ENCODE peak calls at places on chromosomes 13 and 19, in nine cellular contexts. Y, E, G, S, C, H, Q, B and Z are unnamed samples.

GRCh38 chr19:15374796-15375440 is 4.7 kb downstream of the AKAP8 start:
- DNase-seq in Y (no peak), E (no peak), G (no peak), S (no peak), C (peak), H (no peak), Q (no peak), B (no peak), Z (no peak)

GRCh38 chr13:33090755-33091454 is 74.7 kb downstream of the KL start:
- DNase-seq in Y (no peak), E (no peak), G (no peak), S (no peak), C (no peak), H (no peak), Q (no peak), B (no peak), Z (no peak)

GRCh38 chr19:30207357-30207756 is 164.8 kb upstream of the ZNF536 start:
- DNase-seq in Y (no peak), E (no peak), G (no peak), S (no peak), C (no peak), H (no peak), Q (no peak), B (no peak), Z (no peak)

GRCh38 chr19:45630463-45630862 is 8.7 kb downstream of the EML2 start:
- DNase-seq in Y (peak), E (peak), G (peak), S (peak), C (no peak), H (no peak), Q (no peak), B (peak), Z (no peak)

GRCh38 chr13:75881109-75881775 is 245.1 kb downstream of the LMO7 start:
- DNase-seq in Y (peak), E (no peak), G (no peak), S (no peak), C (no peak), H (no peak), Q (no peak), B (no peak), Z (no peak)

GRCh38 chr19:43781630-43782310 is 997 bp upstream of the KCNN4 start:
- DNase-seq in Y (no peak), E (no peak), G (no peak), S (peak), C (no peak), H (no peak), Q (no peak), B (peak), Z (no peak)

GRCh38 chr13:107210216-107211010 is 642.5 kb upstream of the ARGLU1 start:
- DNase-seq in Y (peak), E (no peak), G (peak), S (peak), C (no peak), H (no peak), Q (no peak), B (no peak), Z (no peak)

GRCh38 chr19:42313096-42313839 is at the start of gene TMEM145:
- DNase-seq in Y (peak), E (no peak), G (peak), S (peak), C (no peak), H (peak), Q (peak), B (peak), Z (no peak)

GRCh38 chr13:100630564-100630963 is 42.0 kb upstream of the GGACT start:
- DNase-seq in Y (no peak), E (no peak), G (no peak), S (no peak), C (no peak), H (peak), Q (no peak), B (no peak), Z (peak)

GRCh38 chr19:1308718-1309117 is 23.0 kb downstream of the EFNA2 start:
- DNase-seq in Y (no peak), E (no peak), G (no peak), S (no peak), C (no peak), H (no peak), Q (no peak), B (no peak), Z (no peak)

GRCh38 chr19:33193864-33194362 is at the start of gene LRP3:
- DNase-seq in Y (peak), E (no peak), G (peak), S (no peak), C (peak), H (peak), Q (peak), B (no peak), Z (peak)

GRCh38 chr13:61383101-61383500 is 32.5 kb downstream of the PCDH20 start:
- DNase-seq in Y (no peak), E (no peak), G (no peak), S (no peak), C (no peak), H (no peak), Q (no peak), B (no peak), Z (no peak)

GRCh38 chr19:10246511-10246910 is 5.5 kb upstream of the MRPL4 start:
- DNase-seq in Y (no peak), E (no peak), G (no peak), S (no peak), C (no peak), H (no peak), Q (no peak), B (no peak), Z (no peak)

GRCh38 chr19:18833849-18834643 is 2.3 kb downstream of the UPF1 start:
- DNase-seq in Y (no peak), E (no peak), G (no peak), S (no peak), C (no peak), H (no peak), Q (no peak), B (peak), Z (no peak)

GRCh38 chr19:21028969-21029268 is 8.5 kb downstream of the ZNF430 start:
- DNase-seq in Y (no peak), E (no peak), G (no peak), S (peak), C (no peak), H (no peak), Q (no peak), B (no peak), Z (no peak)

GRCh38 chr19:16232568-16232967 is 34.9 kb downstream of the AP1M1 start:
- DNase-seq in Y (no peak), E (no peak), G (no peak), S (no peak), C (no peak), H (no peak), Q (no peak), B (peak), Z (no peak)

GRCh38 chr13:51223284-51224270 is 1.4 kb downstream of the FAM124A start:
- DNase-seq in Y (no peak), E (no peak), G (no peak), S (no peak), C (no peak), H (no peak), Q (no peak), B (no peak), Z (peak)

DNA sequence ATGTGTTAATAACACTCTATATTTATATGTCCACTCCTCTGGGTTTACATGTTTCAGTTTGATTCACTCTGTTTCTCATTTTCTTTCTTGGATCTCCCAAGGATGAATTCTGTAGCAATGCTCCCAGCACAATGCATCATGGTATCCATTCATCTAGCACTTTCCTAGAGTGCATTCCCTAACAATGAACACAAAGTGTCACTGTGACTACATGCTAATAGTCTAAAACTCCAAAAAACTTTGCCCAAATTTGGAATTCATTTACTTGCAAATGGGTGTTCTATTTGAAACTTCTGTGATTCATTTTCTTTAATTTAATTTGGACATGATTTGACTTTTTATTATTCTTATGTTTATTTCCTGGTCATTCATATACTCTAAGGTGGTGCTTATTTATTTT is 286.3 kb downstream of the POU4F1 start:
- DNase-seq in Y (no peak), E (peak), G (peak), S (peak), C (no peak), H (no peak), Q (no peak), B (no peak), Z (no peak)
- TF ChIP-seq CTCF in Y (no peak), E (no peak), G (peak), S (peak), C (peak), H (peak), Q (peak), B (no peak), Z (peak)

GRCh38 chr19:56670401-56670960 is 1.1 kb downstream of the ZNF835 start:
- DNase-seq in Y (no peak), E (no peak), G (no peak), S (no peak), C (no peak), H (no peak), Q (no peak), B (no peak), Z (no peak)

GRCh38 chr19:56670961-56671612 is 470 bp downstream of the ZNF835 start:
- DNase-seq in Y (no peak), E (no peak), G (no peak), S (no peak), C (no peak), H (no peak), Q (no peak), B (no peak), Z (peak)

GRCh38 chr19:56668676-56669075 is 2.9 kb downstream of the ZNF835 start:
- DNase-seq in Y (no peak), E (no peak), G (no peak), S (no peak), C (no peak), H (no peak), Q (no peak), B (no peak), Z (no peak)

GRCh38 chr19:56667311-56667870 is 4.2 kb downstream of the ZNF835 start:
- DNase-seq in Y (no peak), E (no peak), G (no peak), S (no peak), C (no peak), H (no peak), Q (no peak), B (no peak), Z (no peak)

GRCh38 chr19:56671613-56671994 is at the start of gene ZNF835:
- DNase-seq in Y (no peak), E (no peak), G (peak), S (peak), C (peak), H (no peak), Q (no peak), B (peak), Z (peak)
- TF ChIP-seq CTCF in Y (no peak), E (no peak), G (no peak), S (no peak), C (peak), H (no peak), Q (no peak), B (peak), Z (peak)

DNA sequence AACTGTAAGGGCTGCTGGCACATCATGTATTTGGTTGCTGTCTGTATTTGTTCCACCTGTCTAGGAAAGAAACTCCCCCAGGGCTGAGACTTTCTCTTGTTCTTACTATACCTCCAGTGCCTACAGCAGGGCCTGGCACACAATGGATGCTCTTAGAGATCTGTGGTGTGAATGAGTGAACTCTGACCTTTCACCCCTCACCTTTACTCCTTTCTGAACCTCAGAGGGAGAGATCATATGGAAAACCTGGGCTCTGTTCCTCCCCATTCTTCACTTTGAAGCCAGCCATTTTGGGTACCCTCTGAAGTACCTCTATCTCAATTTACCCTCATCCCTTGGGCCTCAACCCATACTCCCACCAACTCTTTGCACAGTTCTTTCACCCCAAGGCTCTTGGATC is 3.1 kb downstream of the DYRK1B start:
- DNase-seq in Y (no peak), E (no peak), G (no peak), S (no peak), C (no peak), H (no peak), Q (no peak), B (no peak), Z (no peak)
- TF ChIP-seq CTCF in Y (no peak), E (no peak), G (no peak), S (no peak), C (no peak), H (no peak), Q (no peak), B (no peak), Z (no peak)

DNA sequence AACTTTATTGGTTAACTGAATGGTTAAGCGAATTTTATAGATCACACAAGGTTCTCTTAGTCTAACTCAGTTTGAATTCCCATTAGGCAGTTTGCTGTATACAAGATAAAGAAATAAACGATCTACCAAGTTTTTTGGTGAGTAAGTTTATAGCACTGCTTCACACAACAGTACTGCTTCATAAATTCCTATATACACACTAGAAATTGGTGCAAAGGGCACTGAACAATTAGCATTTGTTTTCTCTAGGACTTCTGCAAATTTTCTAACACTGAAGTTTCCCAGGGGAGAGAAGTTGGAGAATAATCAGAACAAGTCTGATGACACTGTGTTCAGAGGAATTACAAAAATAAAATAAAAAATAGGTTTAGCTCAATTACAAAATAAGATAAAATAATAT is 1138.8 kb upstream of the PCDH9 start:
- DNase-seq in Y (no peak), E (no peak), G (no peak), S (no peak), C (no peak), H (no peak), Q (no peak), B (no peak), Z (no peak)
- TF ChIP-seq CTCF in Y (no peak), E (no peak), G (no peak), S (no peak), C (no peak), H (no peak), Q (no peak), B (no peak), Z (no peak)

GRCh38 chr13:36862002-36862706 is 43.1 kb downstream of the RFXAP start:
- DNase-seq in Y (peak), E (no peak), G (peak), S (no peak), C (no peak), H (no peak), Q (no peak), B (no peak), Z (no peak)

GRCh38 chr13:36859259-36859658 is 40.2 kb downstream of the RFXAP start:
- DNase-seq in Y (no peak), E (no peak), G (no peak), S (no peak), C (no peak), H (no peak), Q (no peak), B (no peak), Z (no peak)

GRCh38 chr13:36862722-36863121 is 43.7 kb downstream of the RFXAP start:
- DNase-seq in Y (no peak), E (no peak), G (no peak), S (no peak), C (no peak), H (no peak), Q (no peak), B (no peak), Z (no peak)

GRCh38 chr13:36857273-36857672 is 38.3 kb downstream of the RFXAP start:
- DNase-seq in Y (no peak), E (no peak), G (no peak), S (no peak), C (no peak), H (no peak), Q (no peak), B (no peak), Z (no peak)

DNA sequence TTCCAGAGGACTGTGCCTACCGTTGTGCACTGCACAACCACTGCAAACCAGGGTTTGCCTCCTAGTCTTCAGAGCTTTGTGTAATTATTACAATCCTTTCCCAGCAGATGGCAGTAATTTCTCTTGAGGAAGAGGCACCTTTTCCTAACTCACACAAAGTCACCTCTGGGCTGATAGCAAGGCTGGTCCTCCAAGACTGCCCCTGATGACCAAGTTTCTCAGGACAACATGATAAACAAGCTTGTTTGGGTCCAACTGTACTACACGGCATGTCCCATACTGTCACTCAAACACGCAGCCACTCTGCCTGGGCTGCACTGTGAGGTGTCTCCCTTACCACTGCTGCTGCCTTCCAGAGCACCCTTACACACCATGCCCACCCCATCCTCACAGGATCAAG is 39.3 kb downstream of the RFXAP start:
- DNase-seq in Y (peak), E (peak), G (peak), S (peak), C (no peak), H (no peak), Q (no peak), B (no peak), Z (no peak)
- TF ChIP-seq CTCF in Y (peak), E (peak), G (peak), S (peak), C (peak), H (peak), Q (peak), B (peak), Z (no peak)

GRCh38 chr19:31461814-31462539 is 112.7 kb upstream of the TSHZ3 start:
- DNase-seq in Y (no peak), E (no peak), G (peak), S (no peak), C (no peak), H (no peak), Q (no peak), B (no peak), Z (no peak)
- TF ChIP-seq CTCF in Y (peak), E (no peak), G (peak), S (no peak), C (no peak), H (no peak), Q (no peak), B (no peak), Z (no peak)

GRCh38 chr19:51977346-51977745 is 9.3 kb downstream of the ZNF350 start:
- DNase-seq in Y (no peak), E (no peak), G (no peak), S (no peak), C (no peak), H (no peak), Q (no peak), B (no peak), Z (no peak)

GRCh38 chr19:51978882-51979281 is 7.8 kb downstream of the ZNF350 start:
- DNase-seq in Y (no peak), E (no peak), G (no peak), S (no peak), C (no peak), H (no peak), Q (no peak), B (peak), Z (no peak)

GRCh38 chr19:51971624-51972023 is 15.0 kb downstream of the ZNF350 start:
- DNase-seq in Y (peak), E (no peak), G (peak), S (peak), C (no peak), H (no peak), Q (no peak), B (peak), Z (no peak)

GRCh38 chr19:51980116-51980736 is 6.4 kb downstream of the ZNF350 start:
- DNase-seq in Y (peak), E (no peak), G (peak), S (no peak), C (no peak), H (no peak), Q (no peak), B (no peak), Z (no peak)

DNA sequence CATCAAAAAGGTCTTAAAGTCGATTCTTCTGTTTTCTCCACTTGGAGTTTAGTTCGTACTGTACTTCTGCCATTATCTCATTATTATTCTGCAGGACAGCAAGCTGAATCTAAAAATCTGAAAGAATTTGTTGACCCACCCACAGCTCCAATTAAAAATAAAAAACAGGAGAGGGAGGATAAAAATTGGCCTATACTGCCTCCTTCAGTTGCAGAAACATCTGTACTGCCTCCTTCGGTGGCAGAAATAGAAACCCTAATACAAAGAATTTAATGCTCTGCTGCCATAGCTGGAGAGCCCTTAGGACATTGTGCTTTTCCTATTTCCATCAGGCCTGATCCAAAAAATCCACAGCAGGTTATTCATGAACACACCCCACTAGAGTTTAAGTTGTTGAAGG is 9.8 kb downstream of the ZNF350 start:
- DNase-seq in Y (no peak), E (no peak), G (no peak), S (no peak), C (no peak), H (no peak), Q (no peak), B (no peak), Z (no peak)
- TF ChIP-seq CTCF in Y (no peak), E (no peak), G (no peak), S (no peak), C (no peak), H (no peak), Q (no peak), B (no peak), Z (no peak)